ENCODE peak calls at places on chromosomes 5 and 9, in five cellular contexts. D is gastrocnemius medialis, F is left ventricle myocardium inferior, I is GM13976, R is neural crest cell. A is an unnamed sample.

GRCh38 chr5:123673107-123673506 is 161.1 kb downstream of the CSNK1G3 start:
- DNase-seq in D (no peak), I (no peak), R (no peak), F (no peak), A (no peak)

GRCh38 chr9:16458696-16459420 is 411.6 kb downstream of the BNC2 start:
- DNase-seq in I (no peak), F (no peak), D (no peak), R (no peak), A (peak)

GRCh38 chr9:94108584-94108983 is 24.3 kb downstream of the PTPDC1 start:
- DNase-seq in R (no peak), F (peak), D (peak), I (no peak), A (peak)

GRCh38 chr9:81557452-81557956 is 131.8 kb downstream of the TLE1 start:
- DNase-seq in F (no peak), I (no peak), R (no peak), D (no peak), A (no peak)

GRCh38 chr5:56757077-56757476 is 58.3 kb upstream of the MAP3K1 start:
- DNase-seq in R (no peak), I (no peak), D (no peak), F (no peak), A (no peak)

GRCh38 chr5:110072646-110073045 is 382.9 kb downstream of the MAN2A1 start:
- DNase-seq in D (no peak), R (no peak), I (no peak), F (no peak), A (peak)

GRCh38 chr5:71011194-71011792 is 13.8 kb downstream of the NAIP start:
- DNase-seq in R (no peak), F (no peak), I (no peak), D (no peak), A (no peak)

GRCh38 chr5:76402251-76402879 is 720 bp upstream of the IQGAP2 start:
- DNase-seq in D (peak), R (peak), F (peak), I (peak), A (peak)

GRCh38 chr5:157918811-157919742 is 60.1 kb upstream of the CLINT1 start:
- DNase-seq in I (no peak), F (no peak), R (no peak), D (no peak), A (no peak)

DNA sequence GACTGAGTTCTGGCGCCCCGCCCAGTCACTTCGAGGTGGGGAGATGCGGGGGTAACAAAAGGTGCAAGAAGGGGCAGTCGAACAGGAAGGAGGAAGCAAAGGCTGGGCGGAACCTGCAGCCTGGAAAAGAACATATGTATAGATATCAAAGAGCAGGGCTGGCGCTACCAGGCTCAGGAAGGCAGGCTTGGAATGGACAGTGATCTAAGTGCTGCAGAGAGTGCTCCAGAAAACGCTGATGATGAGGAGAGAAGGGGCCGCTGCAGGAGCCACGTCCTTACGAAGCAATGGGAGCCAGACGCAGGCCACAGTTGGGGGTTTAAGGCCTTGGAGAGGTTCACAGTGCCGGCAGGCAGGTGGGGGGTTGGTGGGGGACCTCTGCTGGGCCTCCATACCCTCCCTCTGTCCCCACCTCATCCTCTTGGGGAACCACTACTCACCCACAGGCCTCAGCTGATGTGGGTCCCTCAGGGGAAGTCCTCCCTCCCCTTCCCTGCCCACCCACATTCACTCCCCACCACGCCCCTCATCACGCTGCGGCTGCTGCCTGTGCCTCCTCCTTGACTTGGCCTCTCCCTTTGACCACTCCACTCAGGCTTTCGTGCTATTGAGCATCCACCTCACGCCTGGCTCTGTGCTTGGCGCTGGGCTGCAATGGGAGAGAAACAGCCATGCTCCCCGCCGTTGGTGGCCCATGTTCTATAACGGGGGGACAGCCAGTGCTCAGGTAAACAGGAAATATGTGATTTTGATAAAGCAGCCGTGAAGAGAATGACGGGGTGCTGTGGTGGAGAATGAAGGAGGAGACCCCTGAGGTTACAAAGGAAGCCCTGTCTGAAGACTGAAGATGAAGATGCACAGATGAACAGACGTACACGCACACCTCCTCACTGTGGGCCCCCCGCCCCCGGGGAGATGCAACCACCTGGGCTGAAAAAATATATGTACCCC is 40.5 kb upstream of the RPL26L1 start:
- DNase-seq in F (no peak), R (no peak), D (no peak), I (no peak), A (no peak)
- TF ChIP-seq CTCF in F (no peak), R (no peak), D (no peak), I (no peak), A (no peak)

DNA sequence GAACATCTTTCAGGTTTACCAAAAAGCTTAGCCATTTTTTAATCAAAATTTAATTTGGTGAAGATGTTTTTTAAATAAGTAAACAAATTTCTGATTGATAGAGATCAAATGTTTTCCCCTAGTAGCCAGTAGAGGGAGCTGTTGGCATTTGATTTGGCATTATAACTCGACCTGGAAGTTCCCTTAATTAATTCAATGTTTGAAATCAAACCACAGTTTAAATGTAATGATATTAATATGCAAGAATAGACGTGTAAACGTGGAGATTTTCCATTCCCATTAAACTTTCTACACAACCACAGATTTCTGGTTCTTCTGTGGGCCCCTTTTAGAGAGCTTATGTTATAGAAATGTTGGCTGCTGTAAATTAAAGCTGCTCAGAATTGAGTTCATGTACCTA is 148.1 kb upstream of the MPDZ start:
- DNase-seq in R (peak), F (no peak), I (peak), D (no peak), A (peak)
- TF ChIP-seq CTCF in R (peak), F (peak), I (peak), D (peak), A (peak)

GRCh38 chr5:154756203-154756870 is 1.2 kb downstream of the LARP1 start:
- DNase-seq in D (peak), I (peak), R (peak), F (peak), A (no peak)

GRCh38 chr5:154758501-154758900 is 3.3 kb downstream of the LARP1 start:
- DNase-seq in I (no peak), R (no peak), D (no peak), F (no peak), A (no peak)

GRCh38 chr5:154757647-154758406 is 2.6 kb downstream of the LARP1 start:
- DNase-seq in D (no peak), I (no peak), F (no peak), R (no peak), A (no peak)

GRCh38 chr5:154755361-154756202 is at the start of gene LARP1:
- DNase-seq in R (peak), D (peak), I (peak), F (peak), A (no peak)

DNA sequence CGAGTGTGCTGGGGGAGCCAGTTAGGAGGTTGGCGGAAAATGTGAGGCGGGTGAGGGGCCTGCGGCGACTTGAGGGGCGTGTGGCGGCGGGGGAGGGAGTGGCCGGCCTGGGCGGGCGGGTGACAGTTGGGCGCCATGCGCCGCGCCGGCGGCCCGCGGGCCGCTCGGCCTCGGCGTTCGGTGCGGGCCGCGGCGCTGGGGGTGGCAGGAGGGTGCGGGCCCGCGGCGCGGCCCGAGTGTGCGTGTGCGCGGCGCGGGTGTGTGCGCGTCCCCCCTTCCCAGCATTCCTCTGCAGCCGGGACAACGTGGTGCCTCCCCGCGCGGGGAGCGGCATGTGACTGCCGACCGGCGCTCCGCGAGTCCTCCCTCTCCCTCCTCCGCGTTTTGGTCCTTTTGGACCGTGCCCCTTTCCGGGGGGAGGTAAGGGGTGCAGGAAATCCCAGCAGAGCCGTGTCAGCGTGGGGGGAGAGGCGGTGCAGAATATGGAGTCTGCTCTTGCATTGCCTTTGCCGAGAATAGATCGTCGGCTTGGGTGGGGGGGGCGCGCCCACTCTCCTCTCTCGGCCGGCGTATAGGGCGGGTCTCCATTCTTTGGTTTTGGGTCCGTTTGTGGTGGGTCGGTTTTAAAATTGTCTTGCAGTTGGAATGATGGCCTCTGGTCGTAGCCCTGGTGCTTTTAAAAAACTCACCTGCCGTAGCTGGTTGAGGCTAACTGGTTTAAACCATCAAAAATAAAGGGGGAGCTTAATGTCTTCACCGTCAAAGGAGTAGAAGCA is 1.9 kb downstream of the LARP1 start:
- DNase-seq in R (peak), I (peak), F (peak), D (peak), A (no peak)
- TF ChIP-seq CTCF in R (peak), I (no peak), F (no peak), D (no peak), A (no peak)

GRCh38 chr9:129777769-129778130 is 24.9 kb upstream of the PTGES start:
- DNase-seq in R (no peak), I (no peak), D (no peak), F (no peak), A (no peak)
- TF ChIP-seq CTCF in R (no peak), I (no peak), D (no peak), F (no peak), A (no peak)

DNA sequence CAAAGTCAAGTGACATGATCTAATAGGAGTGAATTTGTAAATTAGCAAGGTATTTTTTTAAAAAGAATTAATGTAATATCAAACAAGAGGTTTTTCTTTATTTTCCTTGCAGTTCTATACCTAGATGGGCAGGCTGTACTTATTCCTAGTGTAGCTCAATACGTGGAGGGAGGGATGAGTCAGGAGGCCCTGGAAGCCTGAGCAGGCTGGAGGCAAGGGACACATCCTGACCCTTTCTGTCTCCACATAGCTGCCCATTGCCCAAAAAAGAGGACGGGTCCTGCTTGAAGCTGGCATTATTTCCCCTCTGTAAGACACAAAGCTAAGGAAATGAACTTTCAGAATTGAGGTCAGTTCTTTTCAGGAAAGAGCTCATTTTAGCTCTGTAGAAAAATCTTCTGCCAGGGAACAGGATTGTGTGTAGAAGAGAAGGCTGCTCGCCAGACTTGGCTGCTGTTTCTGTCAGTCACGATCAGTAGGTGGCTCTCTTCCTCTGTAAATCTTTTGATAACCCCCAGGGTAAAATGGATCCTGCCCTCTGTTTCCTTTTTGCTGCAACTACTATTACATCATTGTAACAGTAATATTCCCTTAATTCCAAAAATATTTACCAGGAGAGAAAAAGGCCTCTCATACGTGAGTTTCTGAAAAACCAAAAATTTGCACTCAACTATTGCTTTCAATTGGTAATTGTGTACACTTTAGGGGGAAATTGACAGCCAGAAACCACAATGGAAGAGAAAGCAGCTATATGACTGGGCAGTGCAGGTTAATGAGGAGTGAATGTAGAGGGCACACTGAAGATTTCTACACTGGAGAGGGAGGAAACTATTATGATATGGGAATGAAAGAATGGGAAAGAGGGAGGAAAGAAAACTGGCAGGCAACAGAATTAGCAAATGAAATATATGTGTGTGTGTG is 12.3 kb upstream of the IFNW1 start:
- DNase-seq in F (no peak), D (no peak), R (peak), I (peak), A (peak)
- TF ChIP-seq CTCF in F (peak), D (no peak), R (peak), I (peak), A (peak)

GRCh38 chr5:36241636-36242533 is at the start of gene NADK2:
- DNase-seq in I (peak), F (peak), D (peak), R (peak), A (peak)

GRCh38 chr5:36243653-36244052 is 1.9 kb upstream of the NADK2 start:
- DNase-seq in R (no peak), I (no peak), D (no peak), F (no peak), A (no peak)

GRCh38 chr5:36244076-36244475 is 2.4 kb upstream of the NADK2 start:
- DNase-seq in D (no peak), F (no peak), R (no peak), I (no peak), A (no peak)

GRCh38 chr5:36242534-36243144 is 914 bp upstream of the NADK2 start:
- DNase-seq in D (no peak), R (no peak), I (no peak), F (no peak), A (no peak)

DNA sequence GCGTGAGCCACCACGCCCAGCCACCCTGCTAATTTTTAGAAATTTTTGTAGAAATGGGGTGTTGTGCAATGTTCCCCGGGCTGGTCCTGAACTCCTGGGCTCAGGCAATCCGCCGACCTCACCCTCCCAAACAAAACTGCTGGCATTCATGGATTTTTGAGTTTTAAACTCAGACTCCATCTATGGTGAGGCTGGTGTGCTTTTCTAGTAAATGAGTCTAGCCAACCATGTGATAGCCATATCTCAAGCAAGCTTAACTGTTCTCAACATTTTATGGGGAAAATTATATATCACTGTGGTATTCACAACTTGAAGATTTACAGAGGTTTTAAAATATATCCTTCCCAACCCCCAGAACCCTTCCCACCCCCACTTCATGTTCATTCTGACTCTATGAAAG is 4.3 kb upstream of the NADK2 start:
- DNase-seq in I (no peak), D (no peak), F (no peak), R (no peak), A (no peak)
- TF ChIP-seq CTCF in I (no peak), D (no peak), F (no peak), R (no peak), A (no peak)

GRCh38 chr9:22100626-22101025 is 91.5 kb upstream of the CDKN2B start:
- DNase-seq in I (no peak), D (no peak), F (no peak), R (no peak), A (no peak)
- TF ChIP-seq CTCF in I (no peak), D (no peak), F (no peak), R (peak), A (peak)

DNA sequence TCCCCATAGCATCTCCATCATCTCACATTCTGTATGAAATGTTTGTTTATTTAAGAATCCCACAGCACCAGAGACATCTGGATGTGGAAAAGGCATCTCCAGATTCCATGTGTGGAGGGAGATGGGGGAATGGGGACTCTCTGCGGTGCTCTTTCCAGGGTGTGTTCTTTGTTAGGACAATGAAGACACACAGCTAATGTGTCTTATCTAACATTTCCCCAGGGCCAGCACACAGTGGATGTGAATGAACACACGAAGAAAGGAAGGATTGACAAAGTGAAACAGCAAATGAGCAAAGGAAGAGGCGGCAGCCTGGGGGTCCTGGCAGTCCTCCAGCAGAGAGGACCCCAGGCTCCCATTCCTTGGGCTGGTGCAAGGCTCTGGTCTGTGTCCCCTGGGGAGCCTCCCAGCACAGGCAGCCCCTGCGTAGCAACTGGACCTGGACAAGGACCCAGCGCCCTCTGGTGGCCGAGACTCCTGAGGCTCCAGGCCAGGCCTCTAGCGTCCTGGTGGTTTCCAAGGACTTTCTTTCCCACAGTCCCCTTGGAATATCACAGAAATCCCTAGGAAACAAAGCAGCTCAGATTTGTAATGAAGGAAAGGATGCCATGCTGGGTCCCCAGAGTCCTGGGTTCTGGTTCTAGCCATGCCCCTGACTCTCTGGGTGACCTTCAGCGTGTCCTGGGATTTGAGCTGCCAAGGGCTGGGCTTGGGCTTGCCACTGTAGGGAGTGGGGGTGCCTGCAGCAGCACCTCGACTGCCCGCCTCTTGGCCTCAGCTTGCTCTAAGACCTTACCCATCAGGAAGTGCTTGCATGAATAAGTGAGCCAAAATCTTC is 3.5 kb upstream of the PDLIM7 start:
- DNase-seq in F (peak), I (peak), R (peak), D (peak), A (peak)
- TF ChIP-seq CTCF in F (peak), I (peak), R (peak), D (peak), A (peak)

DNA sequence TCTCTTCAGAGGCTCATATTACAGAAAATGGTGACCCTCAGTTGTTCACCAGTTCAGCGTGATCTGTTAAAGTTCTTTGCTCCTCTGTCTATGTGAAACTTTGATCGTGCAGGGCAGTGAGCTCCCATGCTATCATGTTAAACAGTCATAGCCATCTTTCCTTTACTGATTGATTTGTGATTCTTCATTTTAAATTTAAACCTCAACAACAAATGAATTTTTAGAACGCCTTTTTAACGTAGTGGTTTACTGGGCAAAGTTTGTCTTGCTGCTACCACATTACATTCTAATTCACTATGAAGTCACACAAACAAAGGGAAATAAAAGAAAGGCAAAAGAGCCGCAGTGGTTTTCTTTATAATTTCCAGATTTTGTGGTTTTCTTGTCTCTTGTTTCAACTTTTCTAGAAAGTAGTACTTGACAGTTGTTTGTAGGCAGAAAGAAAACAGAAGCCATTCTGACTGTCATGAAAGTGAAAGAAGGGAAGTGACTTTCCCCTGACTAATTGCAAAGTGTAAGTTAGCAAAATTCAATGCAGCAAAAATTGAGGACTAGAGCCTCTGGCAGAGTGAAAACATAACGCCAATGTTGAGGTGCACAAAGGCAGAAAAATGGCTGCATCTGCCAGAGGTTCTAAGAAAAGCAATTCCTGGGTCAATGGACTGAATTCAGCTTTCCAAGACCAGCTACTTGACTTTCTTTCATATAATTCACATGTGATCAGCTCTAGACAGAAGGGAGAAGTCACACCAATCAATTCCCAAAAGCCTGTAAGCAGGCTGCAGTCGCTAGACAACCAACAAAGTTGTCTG is 7.0 kb upstream of the IFNA6 start:
- DNase-seq in I (peak), D (no peak), F (no peak), R (no peak), A (peak)
- TF ChIP-seq CTCF in I (no peak), D (no peak), F (no peak), R (no peak), A (no peak)

A was measured in astrocyte of the spinal cord.